ENCODE peak calls at places on chromosome 16, in five cellular contexts. One of them, this sample, is unnamed.

GRCh38 chr16:69386596-69386995 is 789 bp upstream of the TERF2 start:
- DNase-seq in osteoblast: peak
- DNase-seq in spleen: no peak
- DNase-seq in sigmoid colon: no peak
- DNase-seq in left ventricle myocardium inferior: no peak
- DNase-seq in this sample: no peak

GRCh38 chr16:17830651-17831050 is 359.9 kb upstream of the XYLT1 start:
- DNase-seq in osteoblast: no peak
- DNase-seq in spleen: no peak
- DNase-seq in left ventricle myocardium inferior: no peak
- DNase-seq in sigmoid colon: no peak
- DNase-seq in this sample: no peak

GRCh38 chr16:81537721-81538561 is 93.3 kb downstream of the CMIP start:
- DNase-seq in sigmoid colon: no peak
- DNase-seq in spleen: peak
- DNase-seq in osteoblast: peak
- DNase-seq in left ventricle myocardium inferior: no peak
- DNase-seq in this sample: no peak

GRCh38 chr16:65121870-65122723 is at the start of gene CDH11:
- DNase-seq in sigmoid colon: peak
- DNase-seq in left ventricle myocardium inferior: peak
- DNase-seq in spleen: peak
- DNase-seq in osteoblast: peak
- DNase-seq in this sample: no peak

GRCh38 chr16:83116274-83116892 is 489.6 kb downstream of the CDH13 start:
- DNase-seq in spleen: no peak
- DNase-seq in left ventricle myocardium inferior: no peak
- DNase-seq in sigmoid colon: no peak
- DNase-seq in osteoblast: no peak
- DNase-seq in this sample: no peak

GRCh38 chr16:89364603-89365002 is 125.8 kb downstream of the ANKRD11 start:
- DNase-seq in spleen: no peak
- DNase-seq in osteoblast: no peak
- DNase-seq in sigmoid colon: no peak
- DNase-seq in left ventricle myocardium inferior: no peak
- DNase-seq in this sample: no peak

GRCh38 chr16:81723098-81723723 is 55.9 kb upstream of the PLCG2 start:
- DNase-seq in spleen: peak
- DNase-seq in osteoblast: peak
- DNase-seq in sigmoid colon: no peak
- DNase-seq in left ventricle myocardium inferior: no peak
- DNase-seq in this sample: no peak

GRCh38 chr16:24906199-24906808 is 60.5 kb downstream of the SLC5A11 start:
- DNase-seq in left ventricle myocardium inferior: no peak
- DNase-seq in osteoblast: peak
- DNase-seq in spleen: peak
- DNase-seq in sigmoid colon: no peak
- DNase-seq in this sample: no peak

GRCh38 chr16:57299009-57299718 is 14.7 kb upstream of the PLLP start:
- DNase-seq in sigmoid colon: peak
- DNase-seq in osteoblast: peak
- DNase-seq in left ventricle myocardium inferior: no peak
- DNase-seq in spleen: peak
- DNase-seq in this sample: no peak
- TF ChIP-seq CTCF in sigmoid colon: no peak
- TF ChIP-seq CTCF in osteoblast: no peak
- TF ChIP-seq CTCF in left ventricle myocardium inferior: no peak
- TF ChIP-seq CTCF in spleen: no peak
- TF ChIP-seq CTCF in this sample: no peak

DNA sequence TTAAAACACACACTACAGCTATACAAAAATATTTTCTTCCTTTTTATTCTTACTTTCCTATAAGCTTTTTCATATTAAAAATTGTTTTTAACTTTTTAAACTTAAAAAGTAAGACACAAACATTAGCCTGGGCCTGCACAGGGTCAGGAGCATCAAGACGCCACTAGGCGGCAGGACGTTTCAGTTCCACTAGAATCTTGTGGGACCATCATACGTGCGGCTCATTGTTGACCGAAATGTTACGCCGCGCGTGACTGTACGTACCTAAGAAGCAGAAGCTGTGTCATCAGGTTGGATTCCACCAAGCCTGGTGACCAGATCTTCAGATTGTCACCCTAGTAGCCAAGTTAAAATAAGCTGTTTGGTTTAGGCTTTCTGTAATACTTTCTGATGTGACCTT is 47.1 kb downstream of the USP10 start:
- DNase-seq in spleen: no peak
- DNase-seq in osteoblast: no peak
- DNase-seq in left ventricle myocardium inferior: no peak
- DNase-seq in sigmoid colon: no peak
- DNase-seq in this sample: no peak
- TF ChIP-seq CTCF in spleen: no peak
- TF ChIP-seq CTCF in osteoblast: peak
- TF ChIP-seq CTCF in left ventricle myocardium inferior: no peak
- TF ChIP-seq CTCF in sigmoid colon: no peak
- TF ChIP-seq CTCF in this sample: no peak

GRCh38 chr16:4576008-4576407 is 19.9 kb downstream of the C16orf96 start:
- DNase-seq in osteoblast: no peak
- DNase-seq in left ventricle myocardium inferior: no peak
- DNase-seq in sigmoid colon: no peak
- DNase-seq in spleen: no peak
- DNase-seq in this sample: no peak

GRCh38 chr16:4570688-4571321 is 14.7 kb downstream of the C16orf96 start:
- DNase-seq in left ventricle myocardium inferior: no peak
- DNase-seq in sigmoid colon: no peak
- DNase-seq in spleen: no peak
- DNase-seq in osteoblast: no peak
- DNase-seq in this sample: no peak

GRCh38 chr16:4578961-4579530 is 22.9 kb downstream of the C16orf96 start:
- DNase-seq in spleen: no peak
- DNase-seq in osteoblast: peak
- DNase-seq in sigmoid colon: no peak
- DNase-seq in left ventricle myocardium inferior: no peak
- DNase-seq in this sample: no peak

GRCh38 chr16:4572715-4573114 is 16.6 kb downstream of the C16orf96 start:
- DNase-seq in left ventricle myocardium inferior: peak
- DNase-seq in spleen: no peak
- DNase-seq in sigmoid colon: peak
- DNase-seq in osteoblast: no peak
- DNase-seq in this sample: no peak

DNA sequence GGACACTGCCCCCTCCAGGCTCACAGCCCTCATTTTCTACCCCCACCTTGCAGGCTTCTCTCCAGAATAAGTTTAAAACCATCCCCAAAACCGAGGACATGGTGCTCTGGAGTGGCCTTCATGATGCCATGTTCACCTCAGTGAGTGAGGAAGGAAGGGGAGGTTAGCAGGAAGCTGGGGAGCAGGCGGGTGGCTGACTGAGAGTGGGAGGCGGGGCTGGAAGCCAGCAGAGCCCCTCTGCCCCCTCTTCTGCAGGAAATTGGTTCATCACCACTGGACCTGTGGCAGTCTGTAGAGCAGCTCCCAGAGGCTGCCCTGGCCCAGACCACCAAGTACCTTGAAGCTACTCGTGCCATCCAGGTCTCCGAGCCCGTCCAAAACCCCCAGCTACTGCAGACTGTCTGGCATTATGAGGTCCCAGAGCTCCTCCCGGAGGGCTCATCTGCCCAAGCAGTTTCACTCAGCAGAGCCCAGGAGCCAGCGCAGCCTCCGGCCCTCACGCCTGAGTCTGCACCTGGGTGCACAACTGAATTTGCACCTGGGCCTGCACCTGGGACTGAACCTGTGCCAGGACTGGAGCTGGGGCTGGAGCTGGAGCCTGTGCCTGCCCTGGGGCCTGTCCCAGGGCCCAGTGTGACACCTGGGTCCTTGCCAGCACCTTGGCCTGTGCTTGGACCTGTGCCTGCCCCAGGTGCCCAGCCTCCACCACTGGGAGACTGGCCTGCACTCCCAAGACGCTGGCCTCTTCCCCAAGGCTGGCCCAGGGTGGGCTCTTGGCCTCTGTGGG is 19.0 kb downstream of the C16orf96 start:
- DNase-seq in osteoblast: peak
- DNase-seq in spleen: no peak
- DNase-seq in left ventricle myocardium inferior: no peak
- DNase-seq in sigmoid colon: no peak
- DNase-seq in this sample: no peak
- TF ChIP-seq CTCF in osteoblast: no peak
- TF ChIP-seq CTCF in spleen: no peak
- TF ChIP-seq CTCF in left ventricle myocardium inferior: no peak
- TF ChIP-seq CTCF in sigmoid colon: no peak
- TF ChIP-seq CTCF in this sample: no peak

DNA sequence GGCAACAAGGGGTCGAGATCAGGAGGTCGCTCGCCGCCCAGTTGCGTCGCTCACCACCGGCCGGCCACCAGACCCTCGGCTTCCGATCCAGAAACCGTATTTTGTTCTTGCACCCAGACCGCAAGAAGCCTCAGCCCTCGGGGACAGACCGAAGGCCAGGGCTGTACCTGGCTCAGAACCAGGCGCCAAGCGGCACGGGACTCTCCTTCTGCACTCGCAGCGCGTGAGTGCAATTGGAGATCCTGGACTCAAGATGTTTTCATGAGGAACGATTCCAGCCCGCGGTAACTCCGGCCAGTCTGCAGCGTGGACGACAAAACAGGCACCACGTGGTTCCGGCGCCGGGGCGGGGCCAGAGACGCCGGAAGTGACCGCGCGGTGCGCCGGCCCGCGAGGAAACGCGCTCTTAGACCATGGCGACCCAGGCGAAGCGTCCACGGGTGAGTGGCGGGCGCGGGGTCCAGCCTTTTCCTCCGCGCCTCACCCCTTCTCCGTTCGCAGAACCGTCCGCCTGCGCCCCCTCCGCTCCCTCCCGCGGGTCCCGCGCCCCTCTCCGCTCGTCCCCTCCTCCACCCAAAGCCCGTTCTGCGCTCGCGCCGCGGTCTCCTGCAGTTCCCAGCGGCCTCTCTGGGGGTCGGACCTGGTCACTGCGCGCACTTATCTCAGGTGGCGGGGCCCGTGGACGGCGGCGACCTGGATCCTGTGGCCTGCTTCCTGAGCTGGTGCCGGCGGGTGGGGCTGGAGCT is at the start of gene SETD6:
- DNase-seq in osteoblast: peak
- DNase-seq in spleen: peak
- DNase-seq in sigmoid colon: peak
- DNase-seq in left ventricle myocardium inferior: peak
- DNase-seq in this sample: peak
- TF ChIP-seq CTCF in osteoblast: no peak
- TF ChIP-seq CTCF in spleen: peak
- TF ChIP-seq CTCF in sigmoid colon: peak
- TF ChIP-seq CTCF in left ventricle myocardium inferior: peak
- TF ChIP-seq CTCF in this sample: no peak

GRCh38 chr16:67157106-67157748 is 2.5 kb downstream of the TRADD start:
- DNase-seq in sigmoid colon: peak
- DNase-seq in osteoblast: peak
- DNase-seq in left ventricle myocardium inferior: no peak
- DNase-seq in spleen: no peak
- DNase-seq in this sample: no peak
- TF ChIP-seq CTCF in sigmoid colon: no peak
- TF ChIP-seq CTCF in osteoblast: no peak
- TF ChIP-seq CTCF in left ventricle myocardium inferior: no peak
- TF ChIP-seq CTCF in spleen: no peak
- TF ChIP-seq CTCF in this sample: no peak

DNA sequence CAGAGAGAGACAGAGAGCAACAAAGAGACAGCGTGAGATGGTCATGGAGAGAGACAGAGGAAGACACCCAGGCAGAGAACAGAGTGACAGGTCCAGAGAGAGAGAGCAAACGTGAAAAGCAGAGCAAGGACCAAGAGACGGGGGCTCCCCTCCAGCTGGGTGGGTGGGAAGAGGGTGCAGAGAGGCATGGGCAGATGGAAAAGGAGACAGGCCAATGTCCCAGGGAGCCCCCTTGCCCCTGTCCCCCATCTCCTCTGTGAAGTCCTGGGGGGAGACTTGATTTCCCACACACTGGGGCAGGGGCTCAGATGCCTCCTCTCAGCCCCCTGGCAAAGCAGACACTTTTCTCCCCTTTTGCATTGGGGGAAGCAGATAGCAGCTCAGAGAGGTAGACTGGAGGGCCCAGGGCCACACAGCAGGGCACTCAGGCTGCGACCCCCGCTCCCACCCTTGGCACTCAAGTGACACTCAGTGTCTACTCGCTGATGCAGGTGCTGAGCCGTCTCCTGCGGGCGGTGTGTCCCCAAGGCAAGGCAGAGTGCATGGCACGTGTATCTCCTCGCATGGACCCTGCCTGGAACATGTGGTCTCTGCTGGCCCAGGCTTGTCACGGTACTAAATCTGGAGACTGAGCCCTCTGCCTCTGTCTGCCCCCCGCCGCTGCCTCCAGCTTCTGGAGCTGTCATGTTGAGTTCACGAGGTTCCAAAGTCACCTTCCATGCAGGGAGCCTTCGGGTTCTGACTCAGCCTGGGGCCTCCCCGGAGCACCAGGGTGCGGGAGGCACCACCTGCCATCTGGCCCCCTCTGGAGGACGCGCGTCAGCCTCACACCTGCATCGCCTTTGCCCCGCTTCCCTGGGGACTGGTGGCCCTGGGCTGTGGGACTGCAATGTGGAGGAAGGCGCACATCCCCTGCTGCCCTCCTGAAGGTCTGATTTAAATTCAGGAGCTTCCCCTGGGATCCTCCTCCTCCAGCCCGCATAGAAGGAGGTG is 215.9 kb upstream of the GSE1 start:
- DNase-seq in sigmoid colon: peak
- DNase-seq in left ventricle myocardium inferior: peak
- DNase-seq in spleen: peak
- DNase-seq in osteoblast: peak
- DNase-seq in this sample: no peak
- TF ChIP-seq CTCF in sigmoid colon: no peak
- TF ChIP-seq CTCF in left ventricle myocardium inferior: no peak
- TF ChIP-seq CTCF in spleen: no peak
- TF ChIP-seq CTCF in osteoblast: no peak
- TF ChIP-seq CTCF in this sample: no peak

GRCh38 chr16:1206786-1207185 is 18.3 kb downstream of the TPSG1 start:
- DNase-seq in sigmoid colon: no peak
- DNase-seq in osteoblast: no peak
- DNase-seq in spleen: no peak
- DNase-seq in left ventricle myocardium inferior: no peak
- DNase-seq in this sample: no peak

GRCh38 chr16:1209081-1209480 is 16.0 kb downstream of the TPSG1 start:
- DNase-seq in spleen: no peak
- DNase-seq in sigmoid colon: no peak
- DNase-seq in osteoblast: no peak
- DNase-seq in left ventricle myocardium inferior: no peak
- DNase-seq in this sample: no peak

GRCh38 chr16:1208239-1208830 is 16.7 kb downstream of the TPSG1 start:
- DNase-seq in left ventricle myocardium inferior: no peak
- DNase-seq in spleen: no peak
- DNase-seq in osteoblast: no peak
- DNase-seq in sigmoid colon: no peak
- DNase-seq in this sample: peak

GRCh38 chr16:1204941-1205340 is 20.1 kb downstream of the TPSG1 start:
- DNase-seq in sigmoid colon: no peak
- DNase-seq in left ventricle myocardium inferior: no peak
- DNase-seq in spleen: no peak
- DNase-seq in osteoblast: no peak
- DNase-seq in this sample: no peak

DNA sequence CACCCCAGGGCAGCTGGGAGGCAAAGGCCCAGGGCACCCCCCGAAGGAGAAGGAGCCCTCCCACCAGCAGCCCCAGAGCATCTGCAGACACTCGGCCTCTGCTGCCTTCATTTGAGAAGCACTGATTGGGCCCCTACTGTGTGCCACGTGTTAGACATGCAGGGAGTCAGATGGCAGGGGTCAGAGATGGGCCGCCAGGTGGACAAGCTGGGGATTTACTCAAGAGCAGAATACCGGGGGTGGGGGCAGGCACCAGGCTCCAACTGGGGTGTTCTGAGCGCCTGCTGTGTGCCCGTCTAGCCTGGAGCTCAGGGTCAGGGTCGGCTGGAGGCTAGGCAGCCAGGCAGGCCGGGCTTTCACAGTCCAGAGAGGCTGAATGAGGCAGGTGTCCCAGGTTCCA is 18.7 kb downstream of the TPSG1 start:
- DNase-seq in osteoblast: no peak
- DNase-seq in left ventricle myocardium inferior: no peak
- DNase-seq in spleen: no peak
- DNase-seq in sigmoid colon: no peak
- DNase-seq in this sample: no peak
- TF ChIP-seq CTCF in osteoblast: no peak
- TF ChIP-seq CTCF in left ventricle myocardium inferior: no peak
- TF ChIP-seq CTCF in spleen: no peak
- TF ChIP-seq CTCF in sigmoid colon: no peak
- TF ChIP-seq CTCF in this sample: no peak